ENCODE peak calls at places on chromosomes 6 and 20, in four cellular contexts. O is suprapubic skin, T is heart left ventricle, E is GM10248. B is an unnamed sample.

GRCh38 chr6:23446394-23447001 is 679.5 kb upstream of the NRSN1 start:
- DNase-seq in E (no peak), O (no peak), T (no peak), B (no peak)

GRCh38 chr6:132456700-132457143 is 55.4 kb upstream of the MOXD1 start:
- DNase-seq in E (peak), O (no peak), T (peak), B (no peak)

GRCh38 chr20:1333462-1334369 is 4.8 kb upstream of the SDCBP2 start:
- DNase-seq in T (no peak), E (no peak), O (peak), B (peak)

GRCh38 chr6:36252005-36252404 is 17.9 kb upstream of the PNPLA1 start:
- DNase-seq in T (no peak), O (no peak), E (no peak), B (no peak)

GRCh38 chr20:21613512-21613911 is 92.0 kb upstream of the PAX1 start:
- DNase-seq in E (no peak), T (no peak), O (no peak), B (no peak)

GRCh38 chr6:41942045-41942851 is 640 bp upstream of the CCND3 start:
- DNase-seq in T (no peak), O (no peak), E (no peak), B (no peak)

GRCh38 chr20:43911066-43911465 is 3.6 kb upstream of the TOX2 start:
- DNase-seq in E (no peak), T (no peak), O (no peak), B (no peak)

GRCh38 chr20:49346682-49347081 is 68.8 kb upstream of the ZNFX1 start:
- DNase-seq in O (no peak), T (no peak), E (no peak), B (no peak)

DNA sequence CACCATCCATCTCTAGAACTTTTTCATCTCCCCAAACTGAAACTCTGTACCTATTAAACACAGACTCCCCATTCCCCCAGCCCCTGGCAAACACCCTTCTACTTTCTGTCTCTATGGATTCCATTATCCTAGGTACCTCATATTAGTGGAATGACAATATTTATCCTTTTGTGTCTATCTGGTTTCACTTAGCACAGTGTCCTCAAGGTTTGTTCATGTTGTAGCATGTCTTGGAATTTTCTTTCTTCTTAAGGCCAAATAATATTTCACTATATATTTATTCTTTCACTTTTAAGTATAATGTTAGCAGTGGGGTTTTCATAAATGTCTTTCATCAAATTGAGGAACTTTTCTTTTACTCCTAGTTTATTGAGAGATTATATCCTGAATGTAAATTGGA is 56.8 kb upstream of the DSP start:
- DNase-seq in O (no peak), E (no peak), T (no peak), B (no peak)
- TF ChIP-seq CTCF in O (no peak), E (no peak), T (no peak), B (no peak)

GRCh38 chr6:31430449-31430848 is 27.1 kb downstream of the MICA start:
- DNase-seq in E (no peak), O (no peak), T (no peak), B (no peak)
- TF ChIP-seq CTCF in E (no peak), O (no peak), T (no peak), B (no peak)

GRCh38 chr20:17407550-17407949 is 123.6 kb downstream of the BFSP1 start:
- DNase-seq in T (no peak), E (no peak), O (no peak), B (no peak)
- TF ChIP-seq CTCF in T (no peak), E (no peak), O (no peak), B (no peak)

GRCh38 chr20:38123021-38123587 is 42.0 kb downstream of the TGM2 start:
- DNase-seq in T (peak), O (no peak), E (no peak), B (no peak)

GRCh38 chr20:38127920-38128528 is 37.0 kb downstream of the TGM2 start:
- DNase-seq in E (no peak), T (no peak), O (no peak), B (no peak)

GRCh38 chr20:38127011-38127621 is 38.0 kb downstream of the TGM2 start:
- DNase-seq in E (no peak), T (peak), O (peak), B (no peak)

GRCh38 chr20:38126146-38126912 is 38.7 kb downstream of the TGM2 start:
- DNase-seq in T (peak), O (no peak), E (no peak), B (peak)

GRCh38 chr20:38125157-38126056 is 39.7 kb downstream of the TGM2 start:
- DNase-seq in E (no peak), O (no peak), T (peak), B (peak)
- TF ChIP-seq CTCF in E (no peak), O (no peak), T (no peak), B (no peak)

B was measured in omental fat pad.